ENCODE peak calls at places on chromosomes 11 and 22, in five cellular contexts. O, I, D, Q and W are unnamed samples. For H3K4me1, the result is how much of the 10 kb centered on the place peaks cover.

GRCh38 chr22:41028841-41029240 is 63.6 kb upstream of the EP300 start:
- DNase-seq in O (peak), I (no peak), D (no peak), Q (no peak), W (peak)

GRCh38 chr22:20436309-20437252 is 1.0 kb downstream of the SCARF2 start:
- DNase-seq in O (peak), I (no peak), D (peak), Q (peak), W (peak)

GRCh38 chr11:83819936-83820549 is 533.9 kb upstream of the CCDC90B start:
- DNase-seq in O (peak), I (peak), D (no peak), Q (no peak), W (peak)

GRCh38 chr22:19776433-19777031 is 16.0 kb downstream of the TBX1 start:
- DNase-seq in O (peak), I (no peak), D (peak), Q (no peak), W (no peak)

GRCh38 chr11:2378527-2379210 is 1.6 kb downstream of the CD81 start:
- DNase-seq in O (peak), I (no peak), D (peak), Q (no peak), W (peak)

GRCh38 chr22:44387486-44387885 is 74.7 kb upstream of the SHISAL1 start:
- DNase-seq in O (no peak), I (no peak), D (peak), Q (no peak), W (no peak)

GRCh38 chr22:27801616-27802388 is at the start of gene MN1:
- DNase-seq in O (peak), I (peak), D (no peak), Q (peak), W (peak)

GRCh38 chr11:2451336-2451735 is 6.5 kb downstream of the KCNQ1 start:
- DNase-seq in O (no peak), I (no peak), D (peak), Q (no peak), W (no peak)

GRCh38 chr22:30694171-30694637 is 470 bp upstream of the OSBP2 start:
- DNase-seq in O (peak), I (peak), D (peak), Q (peak), W (peak)

GRCh38 chr11:77029829-77030228 is 4.4 kb upstream of the B3GNT6 start:
- DNase-seq in O (no peak), I (no peak), D (no peak), Q (no peak), W (no peak)

GRCh38 chr11:95515379-95515778 is 274.2 kb downstream of the FAM76B start:
- DNase-seq in O (peak), I (no peak), D (no peak), Q (no peak), W (no peak)

GRCh38 chr11:19511413-19512183 is 201.0 kb upstream of the NAV2 start:
- DNase-seq in O (no peak), I (peak), D (peak), Q (no peak), W (no peak)

GRCh38 chr11:115869780-115870431 is 365.7 kb upstream of the CADM1 start:
- DNase-seq in O (no peak), I (no peak), D (no peak), Q (peak), W (no peak)

GRCh38 chr11:104333977-104334376 is 170.0 kb upstream of the PDGFD start:
- DNase-seq in O (peak), I (peak), D (no peak), Q (peak), W (no peak)

GRCh38 chr22:21726650-21727049 is 8.9 kb downstream of the YPEL1 start:
- DNase-seq in O (no peak), I (no peak), D (no peak), Q (peak), W (no peak)

GRCh38 chr22:22394589-22394988 is 114.0 kb downstream of the ZNF280B start:
- DNase-seq in O (no peak), I (no peak), D (no peak), Q (no peak), W (no peak)

GRCh38 chr11:83681045-83681781 is 395.0 kb upstream of the CCDC90B start:
- DNase-seq in O (peak), I (no peak), D (no peak), Q (no peak), W (no peak)

GRCh38 chr11:69920500-69921428 is 101.5 kb upstream of the FGF3 start:
- DNase-seq in O (no peak), I (no peak), D (peak), Q (peak), W (no peak)

GRCh38 chr11:129836979-129837378 is 21.3 kb downstream of the TMEM45B start:
- DNase-seq in O (no peak), I (no peak), D (no peak), Q (no peak), W (no peak)

GRCh38 chr11:10041803-10042202 is 252.2 kb downstream of the SBF2 start:
- DNase-seq in O (no peak), I (no peak), D (no peak), Q (no peak), W (no peak)

GRCh38 chr22:44620129-44620840 is 81.7 kb upstream of the PRR5 start:
- DNase-seq in O (peak), I (peak), D (peak), Q (peak), W (peak)

GRCh38 chr11:91871791-91872190 is 352.8 kb upstream of the FAT3 start:
- DNase-seq in O (no peak), I (no peak), D (no peak), Q (no peak), W (no peak)

GRCh38 chr11:70618471-70619101 is 220.3 kb downstream of the CTTN start:
- DNase-seq in O (no peak), I (no peak), D (no peak), Q (no peak), W (no peak)

GRCh38 chr11:102144357-102145342 is 34.4 kb downstream of the YAP1 start:
- DNase-seq in O (peak), I (peak), D (no peak), Q (no peak), W (peak)

GRCh38 chr11:65655570-65656332 is 7.0 kb downstream of the RELA start:
- DNase-seq in O (no peak), I (no peak), D (no peak), Q (no peak), W (no peak)
- H3K4me1 ChIP-seq in O (under half), I (under half), D (under half), Q (under half), W (under half)

GRCh38 chr22:49934891-49935557 is 16.6 kb downstream of the CRELD2 start:
- DNase-seq in O (peak), I (peak), D (peak), Q (peak), W (peak)
- H3K4me1 ChIP-seq in O (under half), I (under half), D (under half), Q (under half), W (under half)

DNA sequence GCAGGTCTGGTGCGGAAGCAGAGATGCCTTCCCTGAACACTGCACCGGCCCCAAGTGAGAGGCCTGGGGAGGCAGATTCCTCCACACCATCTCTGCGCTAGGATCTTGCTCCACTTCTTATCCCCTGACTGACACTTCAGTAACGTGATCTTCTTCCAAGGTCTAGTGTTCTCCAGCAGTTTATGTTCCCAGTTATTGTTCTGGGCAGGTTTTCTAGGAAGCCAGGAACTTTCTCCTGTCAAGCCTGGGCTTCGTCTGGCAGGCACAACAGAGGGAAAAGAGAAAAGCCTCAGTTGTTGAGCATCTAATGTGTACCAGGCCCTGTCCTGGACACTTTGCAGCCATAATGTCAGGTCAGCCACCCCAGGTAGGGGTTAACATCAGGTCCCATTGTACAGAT is 10.5 kb downstream of the CD82 start:
- DNase-seq in O (no peak), I (no peak), D (no peak), Q (no peak), W (no peak)
- H3K4me1 ChIP-seq in O (under half), I (under half), D (under half), Q (under half), W (under half)

GRCh38 chr11:93622043-93622442 is 39.4 kb upstream of the CEP295 start:
- DNase-seq in O (peak), I (no peak), D (no peak), Q (no peak), W (no peak)

GRCh38 chr11:93626038-93626437 is 35.4 kb upstream of the CEP295 start:
- DNase-seq in O (no peak), I (no peak), D (no peak), Q (no peak), W (no peak)

GRCh38 chr11:93623179-93623578 is 38.3 kb upstream of the CEP295 start:
- DNase-seq in O (no peak), I (peak), D (no peak), Q (peak), W (peak)

DNA sequence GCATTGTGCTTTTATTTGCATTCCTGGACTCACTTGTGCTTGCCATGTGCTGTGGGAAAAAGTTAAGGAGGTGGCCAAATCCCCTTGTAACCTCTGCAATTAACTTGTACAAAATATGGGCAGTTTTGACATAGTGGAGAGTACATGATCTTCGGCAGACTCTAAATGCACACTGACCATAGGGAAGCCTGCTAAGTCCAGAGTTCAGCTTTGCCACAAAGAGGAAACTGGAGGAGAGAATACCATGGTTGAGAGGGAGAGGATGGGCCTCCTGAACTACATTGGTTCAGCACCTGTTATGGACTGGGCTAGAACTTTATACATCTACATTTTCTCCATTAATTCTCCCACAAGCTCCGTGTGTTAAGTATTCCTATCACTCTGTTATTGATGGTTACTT is 37.5 kb upstream of the CEP295 start:
- DNase-seq in O (no peak), I (no peak), D (no peak), Q (no peak), W (no peak)
- H3K4me1 ChIP-seq in O (under half), I (under half), D (under half), Q (under half), W (under half)

DNA sequence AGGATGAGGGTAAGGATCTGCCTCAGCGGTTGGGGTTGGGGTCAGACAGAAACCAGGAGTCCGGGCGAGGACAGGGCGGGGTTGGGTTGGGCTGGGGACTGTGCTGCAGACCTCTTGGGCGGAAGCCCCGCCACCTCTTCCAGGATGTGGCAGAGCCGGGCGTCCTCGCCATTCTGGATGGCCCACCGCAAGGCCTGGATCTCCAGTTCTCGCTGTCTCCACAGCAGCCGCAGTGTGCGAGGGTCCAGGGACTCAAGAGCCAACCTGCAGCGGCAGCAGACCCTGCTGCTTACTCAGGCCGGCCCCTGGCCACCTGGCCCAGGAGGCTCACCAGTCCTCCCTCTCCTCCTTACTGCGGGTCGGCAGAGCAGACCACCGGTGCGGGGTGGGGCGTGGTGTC is 2.0 kb downstream of the LMNTD2 start:
- DNase-seq in O (no peak), I (no peak), D (peak), Q (no peak), W (no peak)
- H3K4me1 ChIP-seq in O (under half), I (under half), D (under half), Q (under half), W (under half)

GRCh38 chr11:12693485-12694181 is 19.4 kb downstream of the TEAD1 start:
- DNase-seq in O (peak), I (peak), D (no peak), Q (no peak), W (peak)
- H3K4me1 ChIP-seq in O (half or more), I (under half), D (under half), Q (under half), W (half or more)

GRCh38 chr11:64540426-64540825 is 50.6 kb upstream of the SLC22A12 start:
- DNase-seq in O (no peak), I (no peak), D (peak), Q (no peak), W (no peak)

GRCh38 chr11:64538501-64538951 is 52.5 kb upstream of the SLC22A12 start:
- DNase-seq in O (no peak), I (no peak), D (no peak), Q (no peak), W (no peak)

GRCh38 chr11:64539239-64539638 is 51.8 kb upstream of the SLC22A12 start:
- DNase-seq in O (no peak), I (no peak), D (no peak), Q (no peak), W (no peak)

GRCh38 chr11:64541131-64541530 is 49.9 kb upstream of the SLC22A12 start:
- DNase-seq in O (no peak), I (no peak), D (peak), Q (no peak), W (no peak)

DNA sequence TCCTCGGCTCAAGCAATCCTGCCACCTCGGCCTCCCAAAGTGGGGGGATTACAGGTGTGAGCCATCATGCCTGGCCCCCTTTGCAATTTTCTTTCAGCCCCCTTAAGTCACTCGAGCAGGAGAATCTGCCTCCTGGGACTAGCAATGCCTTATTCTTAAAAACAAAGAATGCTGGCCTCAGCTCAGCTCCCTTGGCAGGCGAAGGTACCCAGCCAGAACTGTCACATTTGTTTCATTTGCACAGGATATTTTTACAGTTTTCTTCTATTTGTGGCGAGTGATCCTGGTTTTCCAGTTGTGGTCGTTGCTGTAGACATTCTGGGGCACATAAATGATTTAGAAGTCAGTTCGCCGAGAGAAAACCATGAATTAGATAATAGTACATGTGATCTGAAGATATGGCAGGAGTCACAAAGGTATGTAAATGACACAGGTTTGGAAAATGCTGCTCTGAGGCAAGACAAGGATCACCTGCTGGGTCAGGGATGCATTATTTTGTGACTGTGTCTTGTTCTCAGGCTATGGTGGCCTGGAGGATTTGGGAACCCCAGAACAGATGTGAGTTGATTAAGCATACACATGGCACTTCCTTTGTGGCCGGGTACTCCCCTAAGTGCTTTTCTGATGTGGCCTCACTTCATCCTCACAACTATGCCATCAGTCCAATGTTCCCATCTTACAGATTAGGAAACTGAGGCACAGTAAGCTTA is 51.2 kb upstream of the SLC22A12 start:
- DNase-seq in O (no peak), I (peak), D (no peak), Q (no peak), W (no peak)
- H3K4me1 ChIP-seq in O (under half), I (under half), D (under half), Q (under half), W (under half)

GRCh38 chr11:123754101-123754568 is at the start of gene OR6X1:
- DNase-seq in O (no peak), I (no peak), D (no peak), Q (no peak), W (no peak)
- H3K4me1 ChIP-seq in O (under half), I (under half), D (under half), Q (under half), W (under half)

GRCh38 chr11:111441443-111441842 is 62.4 kb upstream of the POU2AF1 start:
- DNase-seq in O (peak), I (no peak), D (no peak), Q (no peak), W (peak)
- H3K4me1 ChIP-seq in O (under half), I (under half), D (under half), Q (under half), W (under half)

DNA sequence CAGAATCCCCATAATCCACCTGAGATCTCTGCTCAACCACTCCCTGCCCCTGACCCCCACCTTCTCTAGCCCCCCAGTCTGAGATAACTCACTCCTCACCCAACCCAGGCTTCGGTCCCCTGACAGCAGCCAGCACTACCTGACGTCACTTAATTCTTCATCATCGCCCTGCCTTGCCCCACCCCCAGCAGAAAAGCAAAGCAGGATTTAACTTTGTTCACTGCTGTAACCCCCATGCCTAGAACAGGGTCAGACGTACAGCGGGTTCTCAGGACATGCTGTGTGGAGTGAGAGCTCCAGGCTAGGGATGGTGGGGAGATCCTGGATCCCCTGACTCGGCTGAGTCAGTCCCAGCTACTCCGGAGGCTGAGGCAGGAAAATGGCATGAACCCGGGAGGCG is 45.8 kb downstream of the ELFN2 start:
- DNase-seq in O (peak), I (no peak), D (no peak), Q (no peak), W (no peak)
- H3K4me1 ChIP-seq in O (under half), I (under half), D (under half), Q (under half), W (under half)